ENCODE peak calls at places on chromosomes 4 and X, in six cellular contexts. R, K, I, X, E and H are unnamed samples.

GRCh38 chrX:119093991-119094741 is 21.4 kb downstream of the CT47C1 start:
- DNase-seq in E (no peak), X (no peak), K (no peak), R (no peak), I (no peak), H (no peak)

GRCh38 chr4:165198329-165198728 is 9.0 kb upstream of the KLHL2 start:
- DNase-seq in K (no peak), R (no peak), E (no peak), I (no peak), X (no peak), H (no peak)

GRCh38 chr4:183349673-183350072 is 27.4 kb upstream of the CLDN24 start:
- DNase-seq in X (no peak), K (no peak), I (no peak), R (no peak), E (no peak), H (no peak)

GRCh38 chrX:46642145-46642544 is 68.6 kb downstream of the CHST7 start:
- DNase-seq in X (no peak), E (no peak), R (peak; percentile 36), I (peak; percentile 22), K (no peak), H (no peak)

GRCh38 chr4:26806331-26806730 is 54.3 kb upstream of the STIM2 start:
- DNase-seq in R (no peak), X (no peak), I (no peak), E (no peak), K (no peak), H (no peak)

GRCh38 chrX:101257448-101258259 is 33.5 kb downstream of the TAF7L start:
- DNase-seq in R (no peak), X (peak; percentile 26), E (no peak), I (no peak), K (no peak), H (no peak)

GRCh38 chr4:4859010-4859798 is at the start of gene MSX1:
- DNase-seq in E (peak; percentile 89), X (peak; percentile 18), R (peak; percentile 95), I (peak; percentile 65), K (peak; percentile 90), H (peak; percentile 79)

GRCh38 chr4:79065262-79065661 is 126.0 kb upstream of the PAQR3 start:
- DNase-seq in I (no peak), K (no peak), X (no peak), E (no peak), R (no peak), H (no peak)

GRCh38 chr4:5964030-5964429 is 54.2 kb downstream of the C4orf50 start:
- DNase-seq in E (no peak), I (no peak), R (no peak), X (no peak), K (no peak), H (no peak)

GRCh38 chr4:93199492-93199891 is 629.1 kb upstream of the ATOH1 start:
- DNase-seq in X (no peak), I (peak; percentile 53), K (no peak), E (peak; percentile 52), R (peak; percentile 89), H (no peak)

GRCh38 chrX:119240356-119240755 is 4.3 kb downstream of the PGRMC1 start:
- DNase-seq in K (no peak), R (no peak), I (no peak), E (no peak), X (no peak), H (no peak)

GRCh38 chr4:113979157-113979972 is at the start of gene ARSJ:
- DNase-seq in I (peak; percentile 41), K (peak; percentile 55), R (peak; percentile 80), X (peak; percentile 65), E (peak; percentile 63), H (peak; percentile 51)

GRCh38 chr4:113978105-113978504 is 1.3 kb downstream of the ARSJ start:
- DNase-seq in E (no peak), K (no peak), X (no peak), R (no peak), I (no peak), H (no peak)

GRCh38 chr4:113975578-113975977 is 3.9 kb downstream of the ARSJ start:
- DNase-seq in E (no peak), X (no peak), K (no peak), R (no peak), I (no peak), H (no peak)

GRCh38 chr4:113978561-113979156 is 788 bp downstream of the ARSJ start:
- DNase-seq in I (no peak), K (no peak), R (peak; percentile 45), X (no peak), E (no peak), H (no peak)

GRCh38 chr4:113976937-113977855 is 2.3 kb downstream of the ARSJ start:
- DNase-seq in K (no peak), R (no peak), E (no peak), I (no peak), X (no peak), H (no peak)
- H3K4me3 ChIP-seq in K (peak overlapping the region; percentile 61), R (peak overlapping the region; percentile 80), E (no peak overlapping the region), I (no peak overlapping the region), X (peak overlapping the region; percentile 83), H (no peak overlapping the region)

DNA sequence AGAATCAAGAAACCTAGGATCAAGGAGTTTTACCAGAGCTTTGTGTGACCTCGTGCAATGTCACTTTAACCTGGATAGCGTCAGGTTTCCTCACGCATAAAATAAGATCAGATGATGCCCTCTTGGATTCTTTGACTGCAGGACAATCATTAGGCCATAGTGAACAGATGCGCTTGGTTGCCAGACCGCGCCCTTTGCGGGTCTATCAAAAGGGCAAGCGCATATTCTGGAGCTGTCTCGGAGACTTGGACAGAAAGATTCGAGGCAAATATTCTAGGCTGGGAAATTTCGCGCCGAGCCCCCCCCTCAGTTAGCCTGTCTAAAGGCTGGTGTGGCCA is 66.6 kb downstream of the FBXO8 start:
- DNase-seq in K (no peak), E (peak; percentile 6), R (peak; percentile 17), I (no peak), X (no peak), H (no peak)
- H3K27me3 ChIP-seq in K (peaks cover 66% of the 10 kb centered on the region), E (peaks cover 26% of the 10 kb centered on the region), R (peaks cover 99% of the 10 kb centered on the region), I (no peaks in the 10 kb centered on the region), X (peaks cover 49% of the 10 kb centered on the region), H (peaks cover 14% of the 10 kb centered on the region)

DNA sequence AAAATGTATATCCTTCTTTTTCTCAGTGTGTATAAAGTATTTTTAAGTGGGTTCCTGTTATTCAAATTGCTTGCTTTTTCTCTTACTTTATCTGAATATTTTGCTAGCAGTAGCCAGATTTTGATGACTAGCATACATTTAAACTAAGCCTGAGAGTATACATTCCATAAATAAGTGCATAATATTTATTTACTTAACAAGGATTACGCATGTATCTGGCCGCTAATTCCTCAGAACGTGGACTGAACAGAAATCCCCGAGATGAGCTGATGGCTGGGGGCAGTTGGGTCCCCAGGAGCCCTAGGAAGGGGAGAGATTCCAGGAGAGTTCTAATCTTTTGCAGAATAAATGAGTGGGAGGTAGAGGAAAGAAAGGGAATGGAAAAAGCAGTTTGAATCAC is 91.0 kb downstream of the PHOX2B start:
- DNase-seq in E (no peak), X (no peak), K (no peak), R (no peak), I (no peak), H (no peak)
- H3K4me3 ChIP-seq in E (no peak overlapping the region), X (no peak overlapping the region), K (no peak overlapping the region), R (no peak overlapping the region), I (no peak overlapping the region), H (no peak overlapping the region)

GRCh38 chr4:85452073-85452764 is 22.7 kb upstream of the ARHGAP24 start:
- DNase-seq in X (no peak), K (no peak), I (no peak), E (no peak), R (no peak), H (no peak)

GRCh38 chr4:85459736-85460135 is 15.2 kb upstream of the ARHGAP24 start:
- DNase-seq in R (no peak), I (peak; percentile 67), E (no peak), K (no peak), X (no peak), H (no peak)

GRCh38 chr4:85455942-85456341 is 19.0 kb upstream of the ARHGAP24 start:
- DNase-seq in X (no peak), I (no peak), E (no peak), K (no peak), R (no peak), H (no peak)

DNA sequence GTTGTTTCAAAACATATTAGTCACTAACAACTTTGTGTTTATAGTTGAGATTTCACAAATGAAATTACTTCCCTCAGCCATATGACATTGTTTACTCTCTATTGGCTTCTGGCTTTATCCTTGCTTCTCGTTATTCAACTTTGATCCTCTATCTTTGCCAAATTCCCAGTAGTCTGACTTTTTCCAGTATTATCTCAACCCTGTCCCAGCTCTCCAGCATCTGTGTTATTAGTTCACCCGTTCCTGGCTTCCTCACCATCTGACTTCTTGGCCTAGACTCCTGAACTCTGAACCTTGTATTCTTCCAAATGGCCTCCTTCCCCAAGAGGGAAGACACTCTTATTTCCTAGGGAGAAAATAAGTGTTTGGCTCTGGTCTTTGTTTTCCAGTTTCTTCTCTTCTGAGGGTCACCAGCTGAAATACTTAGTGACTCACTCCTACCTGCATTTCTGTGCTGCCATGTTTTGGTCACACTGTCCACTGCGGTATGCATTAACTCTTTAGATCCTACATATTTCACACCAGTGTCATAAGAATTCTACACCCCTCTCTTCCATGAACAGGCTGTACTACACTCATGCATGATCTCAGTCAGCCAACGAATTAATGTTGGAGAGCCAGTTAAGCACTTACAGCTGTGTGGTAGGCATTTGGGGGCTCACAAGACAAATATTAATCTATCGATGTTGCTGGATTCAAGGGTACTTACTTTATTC is 17.0 kb upstream of the ARHGAP24 start:
- DNase-seq in I (peak; percentile 8), R (no peak), K (no peak), X (no peak), E (no peak), H (no peak)
- H3K27me3 ChIP-seq in I (no peaks in the 10 kb centered on the region), R (no peaks in the 10 kb centered on the region), K (no peaks in the 10 kb centered on the region), X (no peaks in the 10 kb centered on the region), E (no peaks in the 10 kb centered on the region), H (no peaks in the 10 kb centered on the region)

GRCh38 chr4:53702334-53703266 is 111.3 kb upstream of the LNX1 start:
- DNase-seq in E (no peak), K (peak; percentile 88), I (peak; percentile 58), X (no peak), R (peak; percentile 53), H (peak; percentile 56)
- H3K4me3 ChIP-seq in E (peak overlapping the region; percentile 30), K (peak overlapping the region; percentile 8), I (no peak overlapping the region), X (peak overlapping the region; percentile 12), R (no peak overlapping the region), H (peak overlapping the region; percentile 28)

GRCh38 chrX:108740299-108740774 is 4.0 kb upstream of the IRS4 start:
- DNase-seq in I (no peak), E (no peak), R (no peak), K (no peak), X (no peak), H (no peak)
- H3K27me3 ChIP-seq in I (no peaks in the 10 kb centered on the region), E (no peaks in the 10 kb centered on the region), R (peaks cover 5% of the 10 kb centered on the region), K (peaks cover 24% of the 10 kb centered on the region), X (peaks cover 13% of the 10 kb centered on the region), H (peaks cover 64% of the 10 kb centered on the region)

DNA sequence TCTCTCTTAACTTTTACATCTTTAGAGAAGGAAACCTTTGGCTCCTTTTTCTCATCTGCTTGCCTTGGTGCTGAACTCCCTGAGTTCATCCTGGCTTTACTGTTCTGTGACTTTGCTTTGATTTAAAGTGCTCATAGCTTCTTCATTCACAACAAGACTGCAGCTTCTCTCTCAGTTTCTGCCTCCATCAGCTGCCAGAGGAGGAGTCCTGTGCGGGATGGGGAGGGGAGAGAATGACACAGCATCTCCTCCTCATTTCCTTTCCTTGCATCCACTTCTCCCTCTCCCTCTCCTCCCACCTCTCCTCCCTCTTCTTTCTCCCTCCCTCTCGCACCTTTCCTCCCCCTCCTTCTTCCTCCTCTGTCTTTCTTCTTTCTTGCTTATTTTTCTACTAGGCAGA is 42.0 kb downstream of the CBLL2 start:
- DNase-seq in E (no peak), X (no peak), I (no peak), R (peak; percentile 43), K (no peak), H (no peak)
- H3K4me3 ChIP-seq in E (no peak overlapping the region), X (no peak overlapping the region), I (no peak overlapping the region), R (no peak overlapping the region), K (no peak overlapping the region), H (no peak overlapping the region)